ENCODE peak calls at places on chromosome 1, in eight cellular contexts. L is activated CD4-positive, CD25-positive, alpha-beta regulatory T cell treated with anti-CD3 and anti-CD28 coated beads, Interleukin-2, amount 50 U/mL, for 16 hours; A is stimulated activated CD8-positive, alpha-beta memory T cell treated with anti-CD3 and anti-CD28 coated beads, Interleukin-15, amount 100 ng/mL, for 1 hour; X is effector CD8-positive, alpha-beta T cell; Q is DMS79; H is pulmonary artery endothelial cell; R is ELR; E is Right ventricle myocardium superior. Y is an unnamed sample.

GRCh38 chr1:235246022-235246948 is 81.7 kb downstream of the ARID4B start:
- DNase-seq in R (peak; percentile 26), E (no peak), H (no peak), Q (no peak), L (no peak), A (no peak), X (no peak), Y (no peak)

GRCh38 chr1:46622341-46622740 is 5.7 kb upstream of the MOB3C start:
- DNase-seq in Q (no peak), X (no peak), L (no peak), R (peak; percentile 47), H (no peak), A (no peak), E (no peak), Y (peak; percentile 52)

GRCh38 chr1:161119379-161120061 is 1.6 kb downstream of the NIT1 start:
- DNase-seq in R (peak; percentile 84), A (peak; percentile 12), Q (no peak), H (no peak), E (no peak), L (peak; percentile 42), X (peak; percentile 6), Y (peak; percentile 93)

GRCh38 chr1:80212021-80212420 is 1205.5 kb upstream of the ADGRL4 start:
- DNase-seq in R (no peak), X (no peak), E (no peak), L (no peak), H (no peak), Q (no peak), A (no peak), Y (no peak)

GRCh38 chr1:36160949-36161485 is 5.1 kb downstream of the MAP7D1 start:
- DNase-seq in R (peak; percentile 89), E (peak; percentile 83), L (no peak), A (no peak), X (peak; percentile 34), Q (no peak), H (no peak), Y (no peak)

GRCh38 chr1:205645494-205645893 is 13.7 kb upstream of the ELK4 start:
- DNase-seq in R (no peak), E (no peak), Q (no peak), L (no peak), H (no peak), X (no peak), A (no peak), Y (no peak)

GRCh38 chr1:43975249-43975961 is 645 bp downstream of the ATP6V0B start:
- DNase-seq in E (peak; percentile 81), Q (no peak), L (no peak), A (no peak), X (peak; percentile 40), R (peak; percentile 42), H (no peak), Y (no peak)

GRCh38 chr1:32241011-32241763 is 5.8 kb upstream of the FAM167B start:
- DNase-seq in R (peak; percentile 73), L (no peak), X (no peak), E (peak; percentile 78), Q (peak; percentile 86), A (no peak), H (no peak), Y (peak; percentile 98)

GRCh38 chr1:179586107-179586823 is 5.4 kb upstream of the TDRD5 start:
- DNase-seq in X (no peak), L (no peak), A (no peak), H (no peak), Q (no peak), E (peak; percentile 77), R (peak; percentile 13), Y (peak; percentile 14)